ENCODE peak calls at places on chromosome 16, in five cellular contexts. One of them, this sample, is unnamed.

GRCh38 chr16:66416981-66417700 is 10.0 kb upstream of the BEAN1 start:
- DNase-seq in heart right ventricle: no peak
- DNase-seq in AG04450: no peak
- DNase-seq in lower lobe of right lung: no peak
- DNase-seq in astrocyte of the spinal cord: peak
- DNase-seq in this sample: no peak

GRCh38 chr16:84497418-84497817 is 7.0 kb downstream of the MEAK7 start:
- DNase-seq in AG04450: no peak
- DNase-seq in astrocyte of the spinal cord: no peak
- DNase-seq in heart right ventricle: no peak
- DNase-seq in lower lobe of right lung: no peak
- DNase-seq in this sample: no peak

GRCh38 chr16:64830653-64831052 is 291.2 kb downstream of the CDH11 start:
- DNase-seq in lower lobe of right lung: no peak
- DNase-seq in heart right ventricle: no peak
- DNase-seq in astrocyte of the spinal cord: peak
- DNase-seq in AG04450: peak
- DNase-seq in this sample: no peak

GRCh38 chr16:84215531-84215930 is 24.3 kb downstream of the KCNG4 start:
- DNase-seq in astrocyte of the spinal cord: no peak
- DNase-seq in AG04450: no peak
- DNase-seq in lower lobe of right lung: no peak
- DNase-seq in heart right ventricle: no peak
- DNase-seq in this sample: no peak

GRCh38 chr16:84091460-84091859 is 25.3 kb downstream of the MBTPS1 start:
- DNase-seq in heart right ventricle: no peak
- DNase-seq in AG04450: no peak
- DNase-seq in lower lobe of right lung: no peak
- DNase-seq in astrocyte of the spinal cord: no peak
- DNase-seq in this sample: no peak

GRCh38 chr16:79100456-79100855 is 500.1 kb downstream of the MAF start:
- DNase-seq in astrocyte of the spinal cord: no peak
- DNase-seq in AG04450: no peak
- DNase-seq in heart right ventricle: no peak
- DNase-seq in lower lobe of right lung: no peak
- DNase-seq in this sample: no peak

GRCh38 chr16:14401839-14402115 is 228.3 kb downstream of the PARN start:
- DNase-seq in astrocyte of the spinal cord: peak
- DNase-seq in lower lobe of right lung: no peak
- DNase-seq in heart right ventricle: peak
- DNase-seq in AG04450: no peak
- DNase-seq in this sample: no peak

GRCh38 chr16:8713635-8714097 is 39.2 kb downstream of the ABAT start:
- DNase-seq in AG04450: no peak
- DNase-seq in lower lobe of right lung: no peak
- DNase-seq in astrocyte of the spinal cord: no peak
- DNase-seq in heart right ventricle: no peak
- DNase-seq in this sample: no peak

GRCh38 chr16:4184038-4184702 is 57.7 kb downstream of the SRL start:
- DNase-seq in heart right ventricle: peak
- DNase-seq in astrocyte of the spinal cord: no peak
- DNase-seq in AG04450: no peak
- DNase-seq in lower lobe of right lung: no peak
- DNase-seq in this sample: no peak

GRCh38 chr16:51326131-51326856 is 175.2 kb upstream of the SALL1 start:
- DNase-seq in astrocyte of the spinal cord: peak
- DNase-seq in AG04450: peak
- DNase-seq in lower lobe of right lung: no peak
- DNase-seq in heart right ventricle: no peak
- DNase-seq in this sample: no peak

GRCh38 chr16:47523342-47524006 is 62.3 kb downstream of the PHKB start:
- DNase-seq in lower lobe of right lung: no peak
- DNase-seq in AG04450: no peak
- DNase-seq in astrocyte of the spinal cord: no peak
- DNase-seq in heart right ventricle: no peak
- DNase-seq in this sample: no peak

GRCh38 chr16:72415379-72415778 is 243.4 kb upstream of the PMFBP1 start:
- DNase-seq in AG04450: no peak
- DNase-seq in lower lobe of right lung: no peak
- DNase-seq in heart right ventricle: no peak
- DNase-seq in astrocyte of the spinal cord: no peak
- DNase-seq in this sample: no peak

GRCh38 chr16:303760-304505 is 21.0 kb downstream of the PDIA2 start:
- DNase-seq in lower lobe of right lung: no peak
- DNase-seq in AG04450: no peak
- DNase-seq in astrocyte of the spinal cord: no peak
- DNase-seq in heart right ventricle: no peak
- DNase-seq in this sample: no peak
- TF ChIP-seq CTCF in lower lobe of right lung: no peak
- TF ChIP-seq CTCF in AG04450: no peak
- TF ChIP-seq CTCF in astrocyte of the spinal cord: peak
- TF ChIP-seq CTCF in heart right ventricle: no peak
- TF ChIP-seq CTCF in this sample: no peak

GRCh38 chr16:81633147-81633619 is 145.9 kb upstream of the PLCG2 start:
- DNase-seq in lower lobe of right lung: no peak
- DNase-seq in AG04450: no peak
- DNase-seq in heart right ventricle: no peak
- DNase-seq in astrocyte of the spinal cord: no peak
- DNase-seq in this sample: no peak
- H3K4me3 ChIP-seq in lower lobe of right lung: no peak
- H3K4me3 ChIP-seq in AG04450: no peak
- H3K4me3 ChIP-seq in heart right ventricle: no peak
- H3K4me3 ChIP-seq in astrocyte of the spinal cord: no peak
- H3K4me3 ChIP-seq in this sample: no peak

DNA sequence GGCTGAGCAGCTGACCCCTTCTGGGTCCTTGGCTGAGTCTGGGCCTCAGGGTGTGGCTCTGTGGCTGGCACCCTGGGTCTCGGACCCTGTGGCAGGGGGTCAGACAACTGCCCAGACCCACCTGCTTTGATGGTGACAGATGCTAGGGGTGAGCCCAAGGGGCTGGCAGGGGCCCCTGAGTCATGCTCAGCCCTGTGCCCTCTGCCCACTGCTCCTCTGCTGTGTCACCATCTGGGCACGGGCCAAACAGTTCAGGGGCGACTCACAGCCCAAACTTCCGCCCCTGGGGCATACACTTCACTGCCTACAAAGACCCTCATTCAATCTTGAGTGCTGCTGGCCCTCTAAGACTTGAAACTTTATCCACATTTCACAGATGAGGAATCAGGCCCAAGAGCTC is 5.7 kb downstream of the ADGRG1 start:
- DNase-seq in heart right ventricle: no peak
- DNase-seq in astrocyte of the spinal cord: no peak
- DNase-seq in lower lobe of right lung: no peak
- DNase-seq in AG04450: no peak
- DNase-seq in this sample: no peak
- TF ChIP-seq CTCF in heart right ventricle: no peak
- TF ChIP-seq CTCF in astrocyte of the spinal cord: no peak
- TF ChIP-seq CTCF in lower lobe of right lung: no peak
- TF ChIP-seq CTCF in AG04450: no peak
- TF ChIP-seq CTCF in this sample: no peak

DNA sequence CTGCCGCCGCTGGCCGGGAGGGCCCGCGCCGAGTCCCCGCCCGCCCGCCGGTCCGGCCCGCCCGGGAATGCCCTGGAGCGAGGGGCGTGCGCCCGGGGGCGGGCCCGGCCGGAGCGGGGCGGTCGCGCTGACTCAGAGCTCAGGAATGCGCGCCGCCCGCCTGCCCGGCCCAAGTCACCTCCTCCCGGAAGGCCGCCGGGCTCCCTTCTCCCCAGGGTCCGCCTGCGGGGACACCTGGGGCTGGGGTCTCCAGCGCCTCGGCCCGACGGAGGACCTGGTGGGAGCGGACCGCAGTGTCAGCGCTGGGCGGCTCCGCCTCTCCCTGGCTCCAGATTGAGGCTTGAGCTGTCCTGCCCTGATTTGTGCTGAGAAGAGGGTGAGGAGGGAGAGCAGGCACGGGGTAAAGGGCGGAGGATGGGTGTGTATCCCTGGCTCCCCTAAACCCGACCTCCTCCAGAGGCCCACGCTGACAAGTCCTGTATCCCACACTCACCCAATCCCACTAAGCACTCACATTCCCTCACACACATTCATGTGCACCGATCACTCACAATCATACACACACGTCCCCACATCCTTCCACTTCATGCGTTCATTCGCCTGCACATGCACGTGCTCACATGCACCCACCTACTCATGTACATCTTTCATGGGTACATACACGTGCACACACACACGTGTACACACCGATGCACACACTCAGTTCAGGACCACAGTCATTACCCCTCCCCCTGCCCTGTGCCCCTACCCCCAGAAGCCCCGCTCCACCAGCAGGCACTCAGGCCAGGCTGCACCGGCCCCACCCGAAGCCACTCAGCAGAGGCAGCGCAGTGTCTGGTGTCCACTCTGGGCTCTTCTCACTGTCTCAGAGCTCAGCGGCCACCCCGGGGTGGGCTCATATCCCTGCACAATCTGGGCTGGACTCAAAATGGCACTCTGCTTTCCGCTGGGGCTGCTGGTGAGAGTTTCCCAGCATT is at the start of gene RHBDF1:
- DNase-seq in lower lobe of right lung: peak
- DNase-seq in astrocyte of the spinal cord: no peak
- DNase-seq in AG04450: no peak
- DNase-seq in heart right ventricle: peak
- DNase-seq in this sample: no peak
- H3K4me3 ChIP-seq in lower lobe of right lung: peak
- H3K4me3 ChIP-seq in astrocyte of the spinal cord: peak
- H3K4me3 ChIP-seq in AG04450: peak
- H3K4me3 ChIP-seq in heart right ventricle: peak
- H3K4me3 ChIP-seq in this sample: peak

This sample was measured in epithelial cell of proximal tubule.